ENCODE peak calls at places on chromosomes 7 and 10, in six cellular contexts. S, J, W, N, B and C are unnamed samples.

GRCh38 chr10:102615361-102615760 is 28.9 kb upstream of the TRIM8 start:
- DNase-seq in S (no peak), J (no peak), W (no peak), N (no peak), B (no peak), C (no peak)

GRCh38 chr7:17239683-17240521 is 58.5 kb upstream of the AHR start:
- DNase-seq in S (no peak), J (no peak), W (peak; percentile 73), N (peak; percentile 30), B (no peak), C (no peak)

GRCh38 chr7:37047260-37047659 is 323.0 kb upstream of the AOAH start:
- DNase-seq in S (no peak), J (no peak), W (no peak), N (no peak), B (no peak), C (no peak)

GRCh38 chr7:142668495-142668894 is 80.8 kb upstream of the PRSS1 start:
- DNase-seq in S (no peak), J (no peak), W (no peak), N (no peak), B (peak; percentile 71), C (no peak)

GRCh38 chr10:34899161-34899560 is 84.1 kb upstream of the PARD3 start:
- DNase-seq in S (no peak), J (no peak), W (no peak), N (no peak), B (no peak), C (no peak)

GRCh38 chr10:60147025-60147424 is 240.7 kb upstream of the CCDC6 start:
- DNase-seq in S (no peak), J (no peak), W (no peak), N (no peak), B (no peak), C (no peak)

GRCh38 chr7:21041666-21042065 is 255.0 kb upstream of the SP8 start:
- DNase-seq in S (no peak), J (no peak), W (no peak), N (no peak), B (no peak), C (no peak)

GRCh38 chr7:151796091-151796870 is 80.6 kb downstream of the PRKAG2 start:
- DNase-seq in S (no peak), J (no peak), W (no peak), N (no peak), B (no peak), C (no peak)

GRCh38 chr10:11336703-11337102 is 274.7 kb downstream of the USP6NL start:
- DNase-seq in S (no peak), J (no peak), W (no peak), N (no peak), B (peak; percentile 97), C (no peak)